ENCODE peak calls at places on chromosomes 6 and 20, in seven cellular contexts. B, D, X, N, E, H and Y are unnamed samples.

GRCh38 chr20:63935447-63935846 is 20.8 kb downstream of the UCKL1 start:
- DNase-seq in B (no peak), D (no peak), X (no peak), N (no peak), E (no peak), H (no peak), Y (no peak)

GRCh38 chr6:110557226-110557625 is 80.8 kb upstream of the SLC22A16 start:
- DNase-seq in B (no peak), D (no peak), X (no peak), N (no peak), E (no peak), H (no peak), Y (no peak)

GRCh38 chr20:4192378-4193048 is 177.2 kb upstream of the RNF24 start:
- DNase-seq in B (no peak), D (no peak), X (no peak), N (no peak), E (no peak), H (no peak), Y (no peak)

GRCh38 chr6:144305985-144306384 is 20.9 kb downstream of the UTRN start:
- DNase-seq in B (no peak), D (peak), X (no peak), N (no peak), E (no peak), H (no peak), Y (no peak)

GRCh38 chr20:15708984-15709598 is 864.2 kb downstream of the KIF16B start:
- DNase-seq in B (no peak), D (no peak), X (no peak), N (no peak), E (peak), H (peak), Y (no peak)

GRCh38 chr6:35919827-35920751 is 809 bp downstream of the SRPK1 start:
- DNase-seq in B (no peak), D (peak), X (peak), N (no peak), E (peak), H (peak), Y (peak)

GRCh38 chr20:62977613-62978558 is 25.4 kb downstream of the SLC17A9 start:
- DNase-seq in B (no peak), D (no peak), X (no peak), N (no peak), E (no peak), H (peak), Y (no peak)

GRCh38 chr6:41786451-41787218 is 859 bp upstream of the TOMM6 start:
- DNase-seq in B (peak), D (peak), X (peak), N (peak), E (peak), H (peak), Y (peak)

GRCh38 chr6:69286341-69286740 is 510.5 kb downstream of the LMBRD1 start:
- DNase-seq in B (no peak), D (no peak), X (no peak), N (no peak), E (no peak), H (no peak), Y (no peak)

GRCh38 chr6:41519305-41519747 is 26.9 kb upstream of the FOXP4 start:
- DNase-seq in B (no peak), D (no peak), X (no peak), N (no peak), E (no peak), H (peak), Y (no peak)

GRCh38 chr20:36591281-36591680 is 14.3 kb upstream of the RAB5IF start:
- DNase-seq in B (no peak), D (no peak), X (peak), N (no peak), E (no peak), H (no peak), Y (no peak)

GRCh38 chr6:162336359-162336758 is 391.2 kb downstream of the PRKN start:
- DNase-seq in B (no peak), D (no peak), X (no peak), N (no peak), E (no peak), H (no peak), Y (no peak)

DNA sequence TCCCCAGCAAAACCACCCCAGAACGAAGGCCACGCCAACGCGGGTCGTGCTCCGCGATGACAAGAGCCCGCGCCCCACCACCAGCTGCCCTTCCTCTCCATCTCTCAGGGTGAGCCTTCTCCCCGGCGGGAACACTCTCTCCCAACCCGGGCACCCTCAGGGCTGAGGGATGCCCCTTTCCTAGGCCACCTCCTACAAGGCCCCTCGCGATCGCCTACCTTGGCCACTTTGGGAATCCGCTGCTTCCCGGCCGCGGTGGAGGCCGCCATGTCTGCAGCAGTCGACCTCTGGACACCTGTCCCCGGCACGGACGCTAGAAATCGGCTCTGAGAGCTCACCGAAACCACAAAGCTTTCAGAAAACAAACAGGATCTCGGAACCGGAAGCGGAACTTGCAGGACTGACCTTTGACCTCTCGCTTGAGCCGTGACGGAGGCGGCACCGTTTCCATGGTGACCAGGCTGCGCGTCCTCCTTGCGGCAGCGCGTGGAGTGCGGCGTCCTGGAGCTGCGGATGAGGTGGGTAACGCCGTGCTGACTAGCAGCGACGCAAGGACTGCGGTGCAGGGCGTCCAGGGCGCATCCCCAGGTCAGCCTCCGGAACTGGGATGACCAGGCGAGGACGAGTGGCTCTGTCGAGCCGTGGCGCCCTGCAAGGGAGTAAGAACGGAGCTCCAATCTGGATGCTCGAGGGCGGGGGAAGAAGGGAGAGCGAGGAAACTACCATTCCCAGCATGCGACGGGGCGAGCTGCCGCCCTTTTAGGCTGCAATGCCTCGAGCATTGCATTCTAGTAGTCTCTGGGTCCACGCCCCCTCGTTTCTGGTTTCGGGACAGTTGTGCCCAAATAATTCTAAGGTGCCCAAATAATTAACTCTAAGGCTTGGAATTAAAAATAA is at the start of the genes CFAP61 and CRNKL1:
- DNase-seq in B (peak), D (peak), X (peak), N (peak), E (peak), H (peak), Y (peak)
- TF ChIP-seq CTCF in B (peak), D (no peak), X (peak), N (peak), E (peak), H (no peak), Y (no peak)

DNA sequence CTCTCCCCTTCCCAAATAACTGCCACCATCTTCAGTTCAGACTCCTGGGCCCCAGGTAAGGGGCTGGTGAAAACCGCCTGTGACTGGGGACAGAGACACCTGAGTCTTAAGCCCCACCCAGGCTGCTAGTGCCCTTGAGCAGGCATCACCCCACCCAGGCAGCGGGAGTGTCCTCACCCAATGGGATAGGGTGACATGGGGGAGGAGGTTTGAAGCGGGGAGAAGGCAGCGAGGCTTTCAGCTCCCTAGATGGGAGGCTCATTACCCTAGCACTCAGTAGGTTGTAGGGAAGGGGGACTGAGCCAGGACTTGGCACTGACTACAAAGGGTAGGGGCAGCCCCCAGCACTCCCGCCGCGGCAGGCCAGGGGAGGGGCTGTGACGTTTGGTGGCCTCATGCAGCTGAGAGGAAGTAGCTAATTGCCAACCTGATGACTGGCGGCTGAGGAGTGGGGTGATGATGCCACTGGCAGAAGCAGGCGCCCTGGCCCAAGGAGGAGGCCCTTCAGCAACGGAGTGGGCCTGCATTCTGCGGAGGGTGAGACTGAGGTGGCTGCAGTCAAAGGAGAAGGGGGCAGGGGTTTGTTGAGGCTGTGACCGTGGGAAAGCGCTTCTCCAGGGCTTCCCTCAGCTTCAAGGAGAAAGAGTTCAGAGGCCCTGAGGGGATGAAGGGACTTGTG is 126.9 kb downstream of the MRPL14 start:
- DNase-seq in B (no peak), D (peak), X (peak), N (no peak), E (peak), H (peak), Y (no peak)
- TF ChIP-seq POLR2A in B (no peak), D (no peak), X (no peak), N (no peak), E (no peak), H (peak), Y (no peak)

DNA sequence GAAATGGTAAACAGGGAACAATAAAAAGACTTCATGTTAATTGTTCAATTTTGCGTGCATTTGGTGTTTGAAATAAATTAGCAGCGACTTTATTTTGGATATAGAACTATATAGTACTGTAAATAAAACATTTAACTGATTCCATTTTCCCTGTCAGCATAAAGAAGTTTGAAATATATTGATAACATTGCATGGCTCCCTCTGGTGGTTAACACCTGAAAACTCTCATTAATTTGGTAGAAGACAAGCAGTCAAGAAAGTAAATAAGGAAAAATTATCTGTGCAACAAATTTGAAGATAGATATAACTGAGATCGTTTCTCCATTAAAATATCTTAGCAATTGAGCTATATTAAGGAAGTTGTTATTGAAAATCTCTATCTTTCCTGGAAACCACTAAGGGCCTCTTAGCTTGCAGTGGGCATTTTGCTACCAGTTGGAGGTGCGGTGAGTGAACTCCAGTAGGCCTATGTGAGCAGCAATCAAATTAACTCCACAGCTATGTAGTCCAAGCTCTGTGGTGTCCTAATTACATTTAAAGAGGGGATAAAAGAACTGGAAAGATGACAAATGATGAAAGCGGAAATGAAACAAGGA is 435.7 kb upstream of the FKBP1C start:
- DNase-seq in B (no peak), D (no peak), X (no peak), N (no peak), E (no peak), H (no peak), Y (no peak)
- TF ChIP-seq CTCF in B (no peak), D (peak), X (no peak), N (no peak), E (peak), H (peak), Y (no peak)

GRCh38 chr20:22562620-22563019 is 21.8 kb downstream of the FOXA2 start:
- DNase-seq in B (no peak), D (no peak), X (no peak), N (no peak), E (no peak), H (no peak), Y (no peak)

GRCh38 chr20:22560817-22561216 is 23.6 kb downstream of the FOXA2 start:
- DNase-seq in B (no peak), D (no peak), X (no peak), N (no peak), E (no peak), H (no peak), Y (no peak)

GRCh38 chr20:22561965-22562581 is 22.3 kb downstream of the FOXA2 start:
- DNase-seq in B (no peak), D (no peak), X (no peak), N (no peak), E (no peak), H (no peak), Y (no peak)

GRCh38 chr20:22559711-22560305 is 24.6 kb downstream of the FOXA2 start:
- DNase-seq in B (no peak), D (no peak), X (no peak), N (no peak), E (no peak), H (no peak), Y (no peak)

DNA sequence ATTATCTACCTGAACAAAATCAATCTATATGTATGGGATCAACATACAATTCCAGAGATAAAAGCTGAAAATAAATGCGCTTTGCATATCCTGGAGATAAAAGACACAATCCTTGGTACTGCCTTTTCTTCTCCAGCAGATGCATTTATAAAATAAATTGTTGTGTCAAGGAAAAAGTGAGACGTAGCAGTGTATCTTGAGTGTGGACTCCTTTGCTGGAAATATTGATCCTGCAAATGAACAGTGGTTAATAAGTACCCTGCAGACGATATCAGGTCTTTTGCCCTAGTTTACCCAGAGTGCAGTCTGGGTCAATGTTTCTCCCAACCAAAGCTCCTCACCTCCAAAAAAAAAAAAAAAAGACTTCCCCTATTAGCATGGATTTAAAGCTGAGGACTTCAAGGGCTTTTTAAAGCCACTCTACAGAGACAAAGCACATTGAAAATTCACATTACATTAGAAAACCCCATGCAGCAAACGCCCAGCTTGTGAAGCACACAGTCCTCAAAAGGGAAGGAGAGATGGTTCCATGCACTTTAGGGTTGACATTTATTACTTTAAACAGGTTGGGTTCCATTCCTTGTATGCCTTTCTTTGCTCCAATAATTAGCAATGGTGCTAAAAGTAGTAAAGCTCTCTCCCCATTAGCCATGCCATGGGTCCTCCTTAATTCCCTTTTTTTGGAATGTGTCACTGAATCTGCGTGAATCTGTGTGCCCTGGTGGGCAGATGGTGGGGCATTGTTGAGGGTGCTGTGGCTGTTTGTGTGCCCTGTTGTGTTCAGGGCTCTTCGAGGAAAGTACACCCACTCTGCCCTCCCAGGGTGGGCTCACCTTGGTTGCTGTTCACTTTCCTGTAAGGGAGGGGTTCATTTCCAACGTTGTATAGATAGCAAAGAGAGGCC is 21.1 kb downstream of the FOXA2 start:
- DNase-seq in B (no peak), D (no peak), X (no peak), N (no peak), E (no peak), H (no peak), Y (no peak)
- TF ChIP-seq POLR2A in B (no peak), D (no peak), X (no peak), N (no peak), E (no peak), H (no peak), Y (no peak)

DNA sequence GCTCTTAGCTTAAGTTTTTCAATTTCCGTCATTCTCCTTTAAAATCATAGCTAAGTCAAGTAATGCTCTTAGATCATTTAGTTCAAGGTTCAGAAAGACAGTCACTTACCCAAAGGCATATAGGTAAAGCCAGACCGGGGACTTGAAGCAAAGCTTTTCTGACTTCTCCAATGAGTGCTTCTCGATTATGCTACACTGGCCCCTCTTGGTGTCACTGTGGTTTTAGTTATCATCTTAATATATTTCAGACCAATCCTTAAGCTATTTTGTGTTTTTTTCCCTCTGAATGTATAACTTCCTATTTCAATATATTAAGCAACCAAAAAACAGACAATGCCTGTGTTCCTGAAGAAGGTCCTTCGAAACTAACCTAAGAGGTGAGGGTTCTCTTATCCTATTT is 3.8 kb downstream of the PRDM1 start:
- DNase-seq in B (no peak), D (peak), X (no peak), N (no peak), E (no peak), H (no peak), Y (no peak)
- TF ChIP-seq CTCF in B (no peak), D (peak), X (no peak), N (no peak), E (no peak), H (no peak), Y (no peak)

DNA sequence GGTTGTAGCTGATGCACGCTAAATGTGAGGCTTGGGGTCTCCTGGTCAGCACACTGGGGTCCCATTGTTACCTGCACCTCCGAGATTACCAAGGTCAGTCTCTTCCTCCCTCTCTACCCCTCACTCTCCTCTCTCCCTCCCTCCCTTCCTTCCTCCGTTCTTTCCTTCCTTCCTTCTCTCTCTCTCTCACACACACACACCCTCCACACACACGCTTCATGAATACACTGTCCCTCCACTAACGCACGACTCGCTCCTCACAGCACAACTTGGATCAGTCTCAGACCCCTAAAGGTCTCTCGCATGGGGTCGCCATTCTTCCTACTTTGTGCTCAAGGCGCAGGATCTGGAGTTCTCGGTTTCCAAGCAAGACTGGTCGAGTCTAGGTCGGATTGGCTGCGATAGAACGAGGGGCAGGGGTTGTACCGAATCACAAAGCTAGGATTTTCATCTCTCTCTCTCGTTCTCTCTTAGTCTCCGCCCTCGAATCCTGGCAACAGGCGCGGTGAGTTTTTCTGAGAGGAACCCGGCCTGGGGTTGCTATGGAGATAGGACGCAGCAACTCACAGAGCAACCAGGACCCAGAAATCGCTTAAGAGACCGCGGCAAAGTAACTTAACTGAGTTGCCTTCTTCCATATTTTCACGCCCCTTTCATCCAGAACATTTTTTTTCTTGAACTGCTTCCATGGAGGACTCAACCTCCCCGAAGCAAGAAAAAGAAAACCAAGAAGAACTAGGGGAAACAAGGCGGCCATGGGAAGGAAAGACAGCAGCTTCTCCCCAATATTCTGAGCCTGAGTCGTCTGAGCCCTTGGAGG is at the start of gene RSPH4A:
- DNase-seq in B (peak), D (peak), X (peak), N (peak), E (peak), H (peak), Y (peak)
- TF ChIP-seq POLR2A in B (no peak), D (no peak), X (no peak), N (no peak), E (peak), H (no peak), Y (no peak)